ENCODE peak calls at places on chromosomes 6 and 20, in five cellular contexts. One of them, this sample, is unnamed.

GRCh38 chr6:91852232-91852631 is 1265.4 kb upstream of the MAP3K7 start:
- DNase-seq in CD8-positive, alpha-beta T cell: no peak
- DNase-seq in transverse colon: no peak
- DNase-seq in HepG2: no peak
- DNase-seq in A549: no peak
- DNase-seq in this sample: no peak

GRCh38 chr6:161748535-161749386 is 474.9 kb upstream of the AGPAT4 start:
- DNase-seq in CD8-positive, alpha-beta T cell: no peak
- DNase-seq in A549: peak; percentile 15
- DNase-seq in HepG2: peak; percentile 28
- DNase-seq in transverse colon: peak; percentile 14
- DNase-seq in this sample: peak; percentile 43

GRCh38 chr6:109000289-109000688 is 94.4 kb downstream of the SESN1 start:
- DNase-seq in transverse colon: no peak
- DNase-seq in A549: no peak
- DNase-seq in HepG2: no peak
- DNase-seq in CD8-positive, alpha-beta T cell: no peak
- DNase-seq in this sample: no peak

GRCh38 chr6:68196645-68197044 is 438.4 kb upstream of the ADGRB3 start:
- DNase-seq in CD8-positive, alpha-beta T cell: no peak
- DNase-seq in HepG2: peak; percentile 10
- DNase-seq in A549: no peak
- DNase-seq in transverse colon: no peak
- DNase-seq in this sample: no peak

GRCh38 chr6:2751871-2752270 is 1.1 kb upstream of the MYLK4 start:
- DNase-seq in CD8-positive, alpha-beta T cell: no peak
- DNase-seq in A549: no peak
- DNase-seq in HepG2: no peak
- DNase-seq in transverse colon: no peak
- DNase-seq in this sample: no peak

GRCh38 chr6:75815756-75816155 is 66.7 kb downstream of the MYO6 start:
- DNase-seq in CD8-positive, alpha-beta T cell: no peak
- DNase-seq in transverse colon: no peak
- DNase-seq in HepG2: no peak
- DNase-seq in A549: no peak
- DNase-seq in this sample: no peak

GRCh38 chr6:164098857-164099534 is 684.5 kb downstream of the QKI start:
- DNase-seq in HepG2: peak; percentile 14
- DNase-seq in transverse colon: no peak
- DNase-seq in CD8-positive, alpha-beta T cell: no peak
- DNase-seq in A549: no peak
- DNase-seq in this sample: no peak

GRCh38 chr20:49635829-49636228 is 67.9 kb upstream of the PTGIS start:
- DNase-seq in transverse colon: no peak
- DNase-seq in HepG2: no peak
- DNase-seq in A549: no peak
- DNase-seq in CD8-positive, alpha-beta T cell: no peak
- DNase-seq in this sample: peak; percentile 33

GRCh38 chr20:33702861-33703260 is 16.7 kb upstream of the E2F1 start:
- DNase-seq in A549: no peak
- DNase-seq in HepG2: no peak
- DNase-seq in CD8-positive, alpha-beta T cell: no peak
- DNase-seq in transverse colon: no peak
- DNase-seq in this sample: no peak

GRCh38 chr20:59351148-59352040 is 51.0 kb downstream of the EDN3 start:
- DNase-seq in transverse colon: peak; percentile 41
- DNase-seq in CD8-positive, alpha-beta T cell: no peak
- DNase-seq in A549: peak; percentile 99
- DNase-seq in HepG2: no peak
- DNase-seq in this sample: peak; percentile 45

GRCh38 chr6:20426177-20427082 is 24.8 kb downstream of the E2F3 start:
- DNase-seq in HepG2: no peak
- DNase-seq in transverse colon: no peak
- DNase-seq in CD8-positive, alpha-beta T cell: no peak
- DNase-seq in A549: no peak
- DNase-seq in this sample: no peak

GRCh38 chr6:104884867-104885517 is 25.3 kb upstream of the HACE1 start:
- DNase-seq in transverse colon: no peak
- DNase-seq in HepG2: no peak
- DNase-seq in CD8-positive, alpha-beta T cell: no peak
- DNase-seq in A549: no peak
- DNase-seq in this sample: no peak

GRCh38 chr6:166683477-166683876 is 56.4 kb upstream of the RPS6KA2 start:
- DNase-seq in transverse colon: no peak
- DNase-seq in HepG2: no peak
- DNase-seq in A549: no peak
- DNase-seq in CD8-positive, alpha-beta T cell: no peak
- DNase-seq in this sample: no peak

GRCh38 chr6:79570129-79570801 is 33.0 kb upstream of the LCA5 start:
- DNase-seq in A549: no peak
- DNase-seq in HepG2: peak; percentile 57
- DNase-seq in CD8-positive, alpha-beta T cell: no peak
- DNase-seq in transverse colon: peak; percentile 61
- DNase-seq in this sample: peak; percentile 84

GRCh38 chr6:135323202-135323668 is 142.1 kb downstream of the MYB start:
- DNase-seq in CD8-positive, alpha-beta T cell: no peak
- DNase-seq in HepG2: no peak
- DNase-seq in transverse colon: no peak
- DNase-seq in A549: no peak
- DNase-seq in this sample: no peak

GRCh38 chr6:106448000-106448426 is 87.5 kb downstream of the CRYBG1 start:
- DNase-seq in CD8-positive, alpha-beta T cell: no peak
- DNase-seq in HepG2: no peak
- DNase-seq in A549: no peak
- DNase-seq in transverse colon: peak; percentile 29
- DNase-seq in this sample: no peak

GRCh38 chr20:63097336-63097831 is 90.6 kb upstream of the BHLHE23 start:
- DNase-seq in HepG2: no peak
- DNase-seq in A549: no peak
- DNase-seq in CD8-positive, alpha-beta T cell: no peak
- DNase-seq in transverse colon: peak; percentile 3
- DNase-seq in this sample: no peak

GRCh38 chr6:162736933-162737332 is 9.2 kb downstream of the PACRG start:
- DNase-seq in A549: no peak
- DNase-seq in transverse colon: no peak
- DNase-seq in CD8-positive, alpha-beta T cell: no peak
- DNase-seq in HepG2: no peak
- DNase-seq in this sample: peak; percentile 38

GRCh38 chr6:112330071-112330876 is 16.9 kb upstream of the RFPL4B start:
- DNase-seq in CD8-positive, alpha-beta T cell: no peak
- DNase-seq in transverse colon: no peak
- DNase-seq in A549: no peak
- DNase-seq in HepG2: no peak
- DNase-seq in this sample: no peak

GRCh38 chr6:136547336-136547735 is 2.9 kb downstream of the MAP7 start:
- DNase-seq in A549: peak; percentile 34
- DNase-seq in CD8-positive, alpha-beta T cell: no peak
- DNase-seq in transverse colon: no peak
- DNase-seq in HepG2: no peak
- DNase-seq in this sample: peak; percentile 35

GRCh38 chr20:60037120-60037499 is 78.9 kb downstream of the CDH26 start:
- DNase-seq in CD8-positive, alpha-beta T cell: no peak
- DNase-seq in A549: peak; percentile 22
- DNase-seq in HepG2: no peak
- DNase-seq in transverse colon: no peak
- DNase-seq in this sample: no peak

GRCh38 chr6:88339816-88340215 is 173.7 kb upstream of the CNR1 start:
- DNase-seq in CD8-positive, alpha-beta T cell: no peak
- DNase-seq in A549: no peak
- DNase-seq in transverse colon: no peak
- DNase-seq in HepG2: no peak
- DNase-seq in this sample: no peak

DNA sequence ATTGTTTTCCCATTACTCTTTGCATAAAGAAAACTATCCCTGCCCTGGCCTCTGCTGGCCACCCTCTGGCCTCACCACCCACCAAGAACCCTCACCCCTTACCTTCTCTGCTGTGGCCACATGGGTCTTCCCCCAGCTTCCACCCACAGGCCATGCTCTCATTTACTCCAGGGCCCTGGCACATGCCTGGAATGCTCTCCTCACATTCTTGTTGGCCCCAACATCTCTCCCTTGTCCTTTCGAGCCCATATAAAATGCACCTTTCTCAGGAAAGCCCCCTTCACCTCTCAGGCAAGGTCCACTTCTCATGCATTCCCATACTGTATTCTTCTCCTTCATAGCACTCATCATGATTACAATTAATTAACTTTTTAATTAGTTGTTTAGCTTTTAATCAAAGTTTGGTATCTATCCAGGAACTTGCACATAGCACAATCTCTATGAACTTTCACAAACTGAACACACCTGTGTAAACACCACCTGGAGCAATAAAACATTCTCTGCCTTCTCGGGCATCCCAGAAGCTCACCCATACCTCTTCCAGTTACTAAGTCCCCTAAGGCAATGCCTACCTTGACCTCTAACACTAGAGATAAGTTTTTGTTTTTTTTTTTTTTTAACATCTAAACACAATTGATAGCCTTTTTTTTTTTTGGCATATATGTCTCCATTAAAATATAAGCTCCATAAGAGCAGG is 617.2 kb downstream of the PTPRT start:
- DNase-seq in A549: no peak
- DNase-seq in HepG2: no peak
- DNase-seq in transverse colon: no peak
- DNase-seq in CD8-positive, alpha-beta T cell: no peak
- DNase-seq in this sample: peak; percentile 85
- H3K9me3 ChIP-seq in A549: no peaks in the 10 kb centered on the region
- H3K9me3 ChIP-seq in HepG2: peaks cover 62% of the 10 kb centered on the region
- H3K9me3 ChIP-seq in transverse colon: no peaks in the 10 kb centered on the region
- H3K9me3 ChIP-seq in CD8-positive, alpha-beta T cell: no peaks in the 10 kb centered on the region
- H3K9me3 ChIP-seq in this sample: no peaks in the 10 kb centered on the region

DNA sequence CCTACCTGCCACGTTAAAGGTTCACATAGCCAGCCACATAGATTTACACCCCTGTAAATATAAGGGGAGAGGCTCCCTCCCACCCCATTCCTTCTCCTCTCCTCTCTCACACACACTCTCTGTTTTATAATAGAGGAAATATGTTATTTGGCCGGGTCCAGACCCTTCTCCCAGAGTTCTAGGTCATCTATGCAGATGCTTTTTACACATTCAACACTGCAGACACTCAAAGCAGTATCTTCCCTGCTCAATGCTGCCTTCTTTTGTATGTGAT is 706 bp upstream of the DEK start:
- DNase-seq in CD8-positive, alpha-beta T cell: no peak
- DNase-seq in HepG2: no peak
- DNase-seq in transverse colon: no peak
- DNase-seq in A549: no peak
- DNase-seq in this sample: no peak
- H3K4me1 ChIP-seq in CD8-positive, alpha-beta T cell: peaks cover 35% of the 10 kb centered on the region
- H3K4me1 ChIP-seq in HepG2: peaks cover 84% of the 10 kb centered on the region
- H3K4me1 ChIP-seq in transverse colon: peaks cover 35% of the 10 kb centered on the region
- H3K4me1 ChIP-seq in A549: peaks cover 32% of the 10 kb centered on the region
- H3K4me1 ChIP-seq in this sample: peaks cover 4% of the 10 kb centered on the region

GRCh38 chr6:100475554-100476325 is 11.0 kb upstream of the SIM1 start:
- DNase-seq in CD8-positive, alpha-beta T cell: no peak
- DNase-seq in HepG2: no peak
- DNase-seq in transverse colon: no peak
- DNase-seq in A549: no peak
- DNase-seq in this sample: no peak
- H3K4me3 ChIP-seq in CD8-positive, alpha-beta T cell: no peak overlapping the region
- H3K4me3 ChIP-seq in HepG2: no peak overlapping the region
- H3K4me3 ChIP-seq in transverse colon: no peak overlapping the region
- H3K4me3 ChIP-seq in A549: no peak overlapping the region
- H3K4me3 ChIP-seq in this sample: no peak overlapping the region

DNA sequence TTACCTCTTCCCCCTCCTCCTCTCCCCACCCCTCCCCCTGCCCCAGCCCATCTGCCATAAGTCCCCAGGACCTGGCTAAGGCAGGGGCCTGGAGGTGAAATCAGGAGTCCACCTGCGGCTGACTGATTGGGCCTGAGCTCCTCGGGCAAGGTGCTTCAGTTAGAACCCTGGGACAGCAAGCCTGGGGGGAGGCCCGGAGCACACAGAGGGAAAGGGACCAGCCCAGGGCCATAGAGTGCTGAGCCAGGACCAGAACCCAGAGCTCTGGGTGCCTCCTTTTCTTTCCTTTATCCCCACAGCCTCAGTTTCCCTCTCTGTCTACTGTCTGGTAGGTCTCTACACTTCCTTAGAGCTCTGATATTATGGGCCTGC is 35.7 kb upstream of the VEGFA start:
- DNase-seq in HepG2: no peak
- DNase-seq in transverse colon: no peak
- DNase-seq in A549: no peak
- DNase-seq in CD8-positive, alpha-beta T cell: no peak
- DNase-seq in this sample: no peak
- H3K9me3 ChIP-seq in HepG2: no peaks in the 10 kb centered on the region
- H3K9me3 ChIP-seq in transverse colon: peaks cover 10% of the 10 kb centered on the region
- H3K9me3 ChIP-seq in A549: peaks cover 19% of the 10 kb centered on the region
- H3K9me3 ChIP-seq in CD8-positive, alpha-beta T cell: no peaks in the 10 kb centered on the region
- H3K9me3 ChIP-seq in this sample: no peaks in the 10 kb centered on the region

DNA sequence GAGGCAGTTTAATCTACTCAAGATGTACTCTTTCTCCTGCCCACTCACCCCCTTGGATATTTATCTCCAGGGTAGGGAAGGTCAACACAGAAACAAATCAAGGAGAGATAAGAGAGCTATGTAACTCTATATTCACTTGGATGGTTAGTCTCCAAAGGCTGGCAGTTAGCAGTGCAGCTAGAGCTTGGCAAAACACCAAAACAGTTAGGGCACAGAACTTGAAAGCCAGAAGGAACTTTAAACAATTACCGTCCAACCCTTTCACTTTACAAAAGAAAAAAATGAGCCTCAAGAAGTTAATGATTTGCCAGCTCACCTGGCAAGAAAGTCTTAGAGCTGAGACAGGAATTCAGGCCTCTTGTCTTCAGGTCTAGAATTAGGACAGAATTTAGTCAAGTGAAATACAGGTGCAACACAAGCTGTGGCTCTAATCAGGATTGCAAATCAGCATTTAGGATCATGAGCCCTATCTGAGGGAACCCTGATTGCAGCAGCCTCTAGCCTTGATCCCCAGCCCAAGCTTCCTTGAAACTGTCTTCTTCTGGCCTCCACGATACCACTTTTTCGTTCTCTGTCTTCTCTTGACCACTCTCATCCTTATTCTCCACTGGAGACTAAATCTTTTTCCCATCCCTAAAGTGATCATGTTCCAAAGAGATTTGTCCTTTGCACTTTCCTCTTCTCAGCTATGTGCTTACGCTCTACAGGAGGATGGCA is 14.9 kb downstream of the NEDD9 start:
- DNase-seq in CD8-positive, alpha-beta T cell: no peak
- DNase-seq in A549: no peak
- DNase-seq in transverse colon: peak; percentile 51
- DNase-seq in HepG2: peak; percentile 79
- DNase-seq in this sample: peak; percentile 92
- H3K4me1 ChIP-seq in CD8-positive, alpha-beta T cell: no peaks in the 10 kb centered on the region
- H3K4me1 ChIP-seq in A549: peaks cover 100% of the 10 kb centered on the region
- H3K4me1 ChIP-seq in transverse colon: peaks cover 97% of the 10 kb centered on the region
- H3K4me1 ChIP-seq in HepG2: peaks cover 100% of the 10 kb centered on the region
- H3K4me1 ChIP-seq in this sample: peaks cover 10% of the 10 kb centered on the region